ENCODE peak calls at places on chromosome 16, in seven cellular contexts. H is heart right ventricle; R is cardiac muscle cell; G is naive thymus-derived CD4-positive, alpha-beta T cell; Y is transverse colon; K is prostate gland; U is suprapubic skin. F is an unnamed sample.
A peak's percentile ranks its signal among the peaks of the same experiment; 100 is the strongest.

GRCh38 chr16:22007509-22008214 is at the start of gene MOSMO:
- DNase-seq in H (peak; percentile 74), R (peak; percentile 70), G (peak; percentile 38), Y (peak; percentile 79), K (peak; percentile 65), U (peak; percentile 82), F (peak; percentile 84)

GRCh38 chr16:84924339-84925091 is 86.8 kb downstream of the ZDHHC7 start:
- DNase-seq in H (peak; percentile 74), R (peak; percentile 43), G (no peak), Y (no peak), K (no peak), U (no peak), F (no peak)

GRCh38 chr16:54342001-54342776 is 55.6 kb upstream of the IRX3 start:
- DNase-seq in H (no peak), R (peak; percentile 49), G (no peak), Y (no peak), K (peak; percentile 21), U (no peak), F (no peak)

GRCh38 chr16:65546353-65546791 is 424.5 kb upstream of the CDH11 start:
- DNase-seq in H (no peak), R (peak; percentile 79), G (no peak), Y (no peak), K (no peak), U (no peak), F (no peak)

GRCh38 chr16:28309811-28310311 is 17.5 kb downstream of the SBK1 start:
- DNase-seq in H (no peak), R (no peak), G (peak; percentile 88), Y (peak; percentile 20), K (no peak), U (no peak), F (no peak)

GRCh38 chr16:19284207-19284606 is 1.3 kb upstream of the CLEC19A start:
- DNase-seq in H (no peak), R (no peak), G (no peak), Y (no peak), K (peak; percentile 92), U (no peak), F (peak; percentile 17)

GRCh38 chr16:9225527-9226316 is 134.3 kb downstream of the HAPSTR1 start:
- DNase-seq in H (no peak), R (peak; percentile 2), G (no peak), Y (no peak), K (no peak), U (no peak), F (no peak)

GRCh38 chr16:15880909-15881308 is 7.5 kb downstream of the CEP20 start:
- DNase-seq in H (no peak), R (no peak), G (no peak), Y (no peak), K (no peak), U (no peak), F (no peak)

GRCh38 chr16:72084445-72084844 is 9.0 kb downstream of the TXNL4B start:
- DNase-seq in H (no peak), R (no peak), G (no peak), Y (no peak), K (no peak), U (no peak), F (no peak)

GRCh38 chr16:57775661-57776469 is 26.4 kb downstream of the KIFC3 start:
- DNase-seq in H (no peak), R (peak; percentile 21), G (no peak), Y (peak; percentile 50), K (no peak), U (no peak), F (no peak)

GRCh38 chr16:55280622-55281021 is 43.4 kb upstream of the IRX6 start:
- DNase-seq in H (no peak), R (no peak), G (no peak), Y (no peak), K (no peak), U (no peak), F (no peak)

GRCh38 chr16:85150331-85150940 is 38.2 kb upstream of the CIBAR2 start:
- DNase-seq in H (no peak), R (no peak), G (no peak), Y (no peak), K (no peak), U (no peak), F (no peak)

GRCh38 chr16:46658925-46659324 is 30.1 kb downstream of the VPS35 start:
- DNase-seq in H (peak; percentile 13), R (no peak), G (no peak), Y (peak; percentile 12), K (no peak), U (no peak), F (no peak)

GRCh38 chr16:86305440-86305839 is 204.9 kb upstream of the FOXF1 start:
- DNase-seq in H (no peak), R (no peak), G (no peak), Y (no peak), K (no peak), U (no peak), F (no peak)

GRCh38 chr16:84458606-84459516 is 45.6 kb downstream of the MEAK7 start:
- DNase-seq in H (no peak), R (no peak), G (no peak), Y (no peak), K (no peak), U (peak; percentile 76), F (no peak)

GRCh38 chr16:49453001-49453400 is 79.4 kb downstream of the C16orf78 start:
- DNase-seq in H (no peak), R (no peak), G (no peak), Y (no peak), K (no peak), U (peak; percentile 29), F (no peak)

GRCh38 chr16:47956881-47957280 is 198.9 kb downstream of the ABCC12 start:
- DNase-seq in H (no peak), R (no peak), G (no peak), Y (no peak), K (no peak), U (no peak), F (no peak)

GRCh38 chr16:68076560-68076959 is 8.6 kb upstream of the NFATC3 start:
- DNase-seq in H (no peak), R (no peak), G (no peak), Y (no peak), K (no peak), U (no peak), F (no peak)

GRCh38 chr16:24838554-24839266 is 7.1 kb upstream of the SLC5A11 start:
- DNase-seq in H (no peak), R (peak; percentile 84), G (no peak), Y (peak; percentile 26), K (no peak), U (no peak), F (peak; percentile 78)

GRCh38 chr16:56355786-56356275 is 69.5 kb downstream of the AMFR start:
- DNase-seq in H (no peak), R (peak; percentile 9), G (no peak), Y (peak; percentile 6), K (no peak), U (peak; percentile 75), F (peak; percentile 53)

DNA sequence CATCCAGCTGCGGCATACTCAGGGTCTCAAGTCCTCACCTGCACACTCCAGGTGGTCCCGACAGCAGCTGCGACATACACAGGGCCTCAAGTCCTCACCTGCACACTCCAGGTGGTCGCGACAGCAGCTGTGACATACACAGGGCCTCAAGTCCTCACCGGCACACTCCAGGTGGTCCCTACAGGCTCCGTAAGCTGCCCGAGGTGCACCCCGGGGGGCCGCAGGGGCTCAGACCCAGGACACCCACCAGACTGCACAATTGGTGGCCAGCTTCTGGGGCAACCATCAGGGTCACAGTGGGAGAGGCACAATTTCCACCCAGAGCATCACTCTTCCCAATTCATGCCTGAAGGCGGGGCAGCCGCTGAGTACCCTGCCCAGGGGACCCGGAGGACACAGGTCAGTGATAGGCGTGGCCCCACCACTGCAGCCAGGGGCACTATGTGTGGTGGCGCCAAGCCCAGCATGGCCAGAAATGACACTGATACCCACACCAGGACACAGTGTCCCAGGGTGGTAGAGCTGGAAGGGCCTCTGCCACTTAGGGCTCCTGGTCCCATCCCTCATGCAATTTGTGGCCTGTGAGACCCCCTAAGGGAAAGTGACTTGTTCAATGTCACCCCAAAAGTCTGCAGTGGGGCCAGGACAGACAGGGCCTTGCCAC is 57.5 kb upstream of the ZNF469 start:
- DNase-seq in H (no peak), R (no peak), G (no peak), Y (no peak), K (no peak), U (no peak), F (no peak)
- H3K4me3 ChIP-seq in H (no peak overlapping the region), R (no peak overlapping the region), G (no peak overlapping the region), Y (no peak overlapping the region), K (no peak overlapping the region), U (no peak overlapping the region), F (no peak overlapping the region)

GRCh38 chr16:79359082-79359481 is 241.5 kb downstream of the MAF start:
- DNase-seq in H (no peak), R (no peak), G (no peak), Y (no peak), K (no peak), U (no peak), F (no peak)

GRCh38 chr16:79360267-79360666 is 240.3 kb downstream of the MAF start:
- DNase-seq in H (no peak), R (no peak), G (no peak), Y (no peak), K (no peak), U (no peak), F (no peak)

GRCh38 chr16:79361132-79361751 is 239.3 kb downstream of the MAF start:
- DNase-seq in H (no peak), R (no peak), G (no peak), Y (no peak), K (no peak), U (no peak), F (no peak)

GRCh38 chr16:79355600-79356358 is 244.8 kb downstream of the MAF start:
- DNase-seq in H (no peak), R (no peak), G (no peak), Y (no peak), K (no peak), U (no peak), F (no peak)

GRCh38 chr16:79358188-79358587 is 242.3 kb downstream of the MAF start:
- DNase-seq in H (peak; percentile 33), R (no peak), G (no peak), Y (no peak), K (no peak), U (no peak), F (no peak)
- H3K9me3 ChIP-seq in H (no peaks in the 10 kb centered on the region), R (no peaks in the 10 kb centered on the region), G (no peaks in the 10 kb centered on the region), Y (no peaks in the 10 kb centered on the region), K (no peaks in the 10 kb centered on the region), U (no peaks in the 10 kb centered on the region), F (no peaks in the 10 kb centered on the region)

GRCh38 chr16:89279666-89280481 is 62.4 kb downstream of the ZNF778 start:
- DNase-seq in H (no peak), R (no peak), G (no peak), Y (no peak), K (no peak), U (no peak), F (no peak)
- H3K4me3 ChIP-seq in H (no peak overlapping the region), R (no peak overlapping the region), G (no peak overlapping the region), Y (no peak overlapping the region), K (no peak overlapping the region), U (no peak overlapping the region), F (no peak overlapping the region)

GRCh38 chr16:63890072-63890471 is 1231.8 kb downstream of the CDH11 start:
- DNase-seq in H (peak; percentile 32), R (peak; percentile 78), G (no peak), Y (no peak), K (peak; percentile 26), U (no peak), F (no peak)

DNA sequence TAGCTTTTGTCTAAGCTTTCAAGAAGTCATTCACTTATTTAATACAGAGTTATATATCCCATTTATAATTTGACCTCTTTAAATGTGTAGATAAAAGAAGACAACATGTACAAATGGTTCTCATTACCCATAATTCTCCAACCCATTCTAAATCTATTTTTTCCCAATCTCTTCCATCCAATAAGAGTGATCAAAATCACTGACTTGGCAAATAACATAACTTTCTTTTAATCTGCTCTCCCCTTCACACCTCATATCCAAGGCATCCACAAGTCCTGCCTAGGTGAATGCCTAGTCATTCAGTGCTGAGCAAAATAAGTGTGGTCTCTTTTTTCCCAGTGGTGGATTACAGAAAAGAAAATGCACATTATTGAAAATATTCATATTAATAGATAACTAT is 1231.1 kb downstream of the CDH11 start:
- DNase-seq in H (no peak), R (no peak), G (no peak), Y (no peak), K (no peak), U (no peak), F (no peak)
- H3K9me3 ChIP-seq in H (peaks cover 8% of the 10 kb centered on the region), R (no peaks in the 10 kb centered on the region), G (no peaks in the 10 kb centered on the region), Y (no peaks in the 10 kb centered on the region), K (no peaks in the 10 kb centered on the region), U (no peaks in the 10 kb centered on the region), F (no peaks in the 10 kb centered on the region)

F was measured in ascending aorta.